ENCODE peak calls at places on chromosomes 13 and 19, in eight cellular contexts. One of them, this sample, is unnamed.
A peak's percentile ranks its signal among the peaks of the same experiment; 100 is the strongest.

GRCh38 chr19:18292460-18292809 is 11.0 kb upstream of the JUND start:
- DNase-seq in uterus: no peak
- DNase-seq in psoas muscle: no peak
- DNase-seq in mammary epithelial cell: peak; percentile 41
- DNase-seq in endodermal cell: peak; percentile 88
- DNase-seq in breast epithelium: no peak
- DNase-seq in fibroblast of lung: no peak
- DNase-seq in esophagus muscularis mucosa: no peak
- DNase-seq in this sample: no peak

GRCh38 chr19:41895745-41896580 is 13.0 kb downstream of the ARHGEF1 start:
- DNase-seq in uterus: no peak
- DNase-seq in psoas muscle: no peak
- DNase-seq in mammary epithelial cell: no peak
- DNase-seq in endodermal cell: no peak
- DNase-seq in breast epithelium: no peak
- DNase-seq in fibroblast of lung: no peak
- DNase-seq in esophagus muscularis mucosa: no peak
- DNase-seq in this sample: no peak

GRCh38 chr19:13031917-13032623 is 36.8 kb downstream of the NFIX start:
- DNase-seq in uterus: no peak
- DNase-seq in psoas muscle: peak; percentile 77
- DNase-seq in mammary epithelial cell: peak; percentile 74
- DNase-seq in endodermal cell: no peak
- DNase-seq in breast epithelium: no peak
- DNase-seq in fibroblast of lung: peak; percentile 72
- DNase-seq in esophagus muscularis mucosa: no peak
- DNase-seq in this sample: no peak

GRCh38 chr13:70042193-70042592 is 65.4 kb upstream of the ATXN8OS start:
- DNase-seq in uterus: no peak
- DNase-seq in psoas muscle: no peak
- DNase-seq in mammary epithelial cell: no peak
- DNase-seq in endodermal cell: no peak
- DNase-seq in breast epithelium: no peak
- DNase-seq in fibroblast of lung: no peak
- DNase-seq in esophagus muscularis mucosa: no peak
- DNase-seq in this sample: no peak

GRCh38 chr19:15448778-15449619 is 757 bp downstream of the WIZ start:
- DNase-seq in uterus: peak; percentile 47
- DNase-seq in psoas muscle: peak; percentile 69
- DNase-seq in mammary epithelial cell: no peak
- DNase-seq in endodermal cell: peak; percentile 65
- DNase-seq in breast epithelium: no peak
- DNase-seq in fibroblast of lung: no peak
- DNase-seq in esophagus muscularis mucosa: no peak
- DNase-seq in this sample: no peak

GRCh38 chr19:11578342-11579142 is 1.1 kb upstream of the ACP5 start:
- DNase-seq in uterus: peak; percentile 46
- DNase-seq in psoas muscle: no peak
- DNase-seq in mammary epithelial cell: no peak
- DNase-seq in endodermal cell: peak; percentile 75
- DNase-seq in breast epithelium: no peak
- DNase-seq in fibroblast of lung: no peak
- DNase-seq in esophagus muscularis mucosa: no peak
- DNase-seq in this sample: no peak

GRCh38 chr13:94707400-94708021 is 4.8 kb downstream of the SOX21 start:
- DNase-seq in uterus: no peak
- DNase-seq in psoas muscle: no peak
- DNase-seq in mammary epithelial cell: no peak
- DNase-seq in endodermal cell: peak; percentile 86
- DNase-seq in breast epithelium: no peak
- DNase-seq in fibroblast of lung: no peak
- DNase-seq in esophagus muscularis mucosa: no peak
- DNase-seq in this sample: no peak

GRCh38 chr13:103134271-103134670 is 68.1 kb upstream of the SLC10A2 start:
- DNase-seq in uterus: no peak
- DNase-seq in psoas muscle: no peak
- DNase-seq in mammary epithelial cell: no peak
- DNase-seq in endodermal cell: no peak
- DNase-seq in breast epithelium: no peak
- DNase-seq in fibroblast of lung: no peak
- DNase-seq in esophagus muscularis mucosa: no peak
- DNase-seq in this sample: no peak

GRCh38 chr13:41654800-41655199 is 197.4 kb downstream of the RGCC start:
- DNase-seq in uterus: no peak
- DNase-seq in psoas muscle: no peak
- DNase-seq in mammary epithelial cell: no peak
- DNase-seq in endodermal cell: no peak
- DNase-seq in breast epithelium: no peak
- DNase-seq in fibroblast of lung: no peak
- DNase-seq in esophagus muscularis mucosa: no peak
- DNase-seq in this sample: no peak

GRCh38 chr13:54949735-54950134 is 1921.1 kb downstream of the OLFM4 start:
- DNase-seq in uterus: no peak
- DNase-seq in psoas muscle: no peak
- DNase-seq in mammary epithelial cell: no peak
- DNase-seq in endodermal cell: no peak
- DNase-seq in breast epithelium: no peak
- DNase-seq in fibroblast of lung: no peak
- DNase-seq in esophagus muscularis mucosa: no peak
- DNase-seq in this sample: no peak

GRCh38 chr19:3785938-3786824 is at the start of gene MATK:
- DNase-seq in uterus: no peak
- DNase-seq in psoas muscle: no peak
- DNase-seq in mammary epithelial cell: no peak
- DNase-seq in endodermal cell: peak; percentile 69
- DNase-seq in breast epithelium: no peak
- DNase-seq in fibroblast of lung: no peak
- DNase-seq in esophagus muscularis mucosa: no peak
- DNase-seq in this sample: no peak

GRCh38 chr19:18649371-18650047 is 12.7 kb downstream of the KLHL26 start:
- DNase-seq in uterus: peak; percentile 76
- DNase-seq in psoas muscle: peak; percentile 91
- DNase-seq in mammary epithelial cell: peak; percentile 48
- DNase-seq in endodermal cell: peak; percentile 82
- DNase-seq in breast epithelium: no peak
- DNase-seq in fibroblast of lung: peak; percentile 74
- DNase-seq in esophagus muscularis mucosa: no peak
- DNase-seq in this sample: no peak

GRCh38 chr13:23069571-23069970 is 111.2 kb upstream of the SGCG start:
- DNase-seq in uterus: no peak
- DNase-seq in psoas muscle: no peak
- DNase-seq in mammary epithelial cell: no peak
- DNase-seq in endodermal cell: no peak
- DNase-seq in breast epithelium: no peak
- DNase-seq in fibroblast of lung: peak; percentile 71
- DNase-seq in esophagus muscularis mucosa: no peak
- DNase-seq in this sample: peak; percentile 71

DNA sequence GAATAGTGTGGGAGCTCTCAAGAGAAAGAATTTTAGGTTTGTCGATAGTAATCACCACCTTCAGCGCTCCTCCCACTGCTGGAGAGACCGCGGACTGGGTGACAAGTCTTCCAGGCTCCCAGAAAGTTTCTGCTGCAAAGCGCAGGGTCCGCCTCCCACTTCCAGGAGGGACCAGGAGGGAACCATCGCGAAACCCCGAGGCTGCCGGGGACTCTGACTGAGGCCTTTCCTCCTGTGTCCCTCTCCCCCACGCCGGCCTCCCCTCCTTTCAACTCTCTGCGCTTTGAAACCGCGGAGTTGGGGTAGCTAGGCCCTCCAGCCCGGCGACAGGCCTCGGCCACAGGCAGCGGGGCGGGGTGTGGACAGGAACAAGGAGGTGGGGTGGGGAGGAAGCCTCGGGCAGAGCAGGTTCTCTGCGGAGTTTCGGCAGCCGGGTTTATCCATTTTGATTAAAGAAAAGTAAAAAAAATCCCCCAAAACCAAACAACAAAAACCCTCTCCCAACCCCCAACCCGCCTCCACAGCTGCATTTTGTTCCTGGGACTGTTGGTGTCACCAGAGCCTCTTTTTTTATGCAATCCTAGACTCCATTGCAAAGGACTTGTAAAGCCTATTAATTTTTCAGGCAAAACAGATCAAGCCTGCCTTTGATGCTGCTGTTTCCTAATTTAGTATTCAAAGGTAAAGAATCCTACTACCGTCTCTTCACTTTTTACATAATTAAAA is 157.2 kb downstream of the TM9SF2 start:
- DNase-seq in uterus: peak; percentile 52
- DNase-seq in psoas muscle: peak; percentile 59
- DNase-seq in mammary epithelial cell: peak; percentile 32
- DNase-seq in endodermal cell: peak; percentile 89
- DNase-seq in breast epithelium: peak; percentile 57
- DNase-seq in fibroblast of lung: peak; percentile 54
- DNase-seq in esophagus muscularis mucosa: peak; percentile 93
- DNase-seq in this sample: peak; percentile 9
- TF ChIP-seq CTCF in uterus: peak; percentile 30
- TF ChIP-seq CTCF in psoas muscle: peak; percentile 16
- TF ChIP-seq CTCF in mammary epithelial cell: peak; percentile 20
- TF ChIP-seq CTCF in endodermal cell: peak; percentile 64
- TF ChIP-seq CTCF in breast epithelium: no peak
- TF ChIP-seq CTCF in fibroblast of lung: peak; percentile 35
- TF ChIP-seq CTCF in esophagus muscularis mucosa: peak; percentile 33
- TF ChIP-seq CTCF in this sample: peak; percentile 50

GRCh38 chr13:44300895-44301638 is 72.6 kb upstream of the SERP2 start:
- DNase-seq in uterus: peak; percentile 52
- DNase-seq in psoas muscle: peak; percentile 78
- DNase-seq in mammary epithelial cell: peak; percentile 92
- DNase-seq in endodermal cell: no peak
- DNase-seq in breast epithelium: peak; percentile 60
- DNase-seq in fibroblast of lung: peak; percentile 94
- DNase-seq in esophagus muscularis mucosa: no peak
- DNase-seq in this sample: peak; percentile 95
- H3K4me1 ChIP-seq in uterus: peaks cover 11% of the 10 kb centered on the region
- H3K4me1 ChIP-seq in psoas muscle: peaks cover 69% of the 10 kb centered on the region
- H3K4me1 ChIP-seq in mammary epithelial cell: peaks cover 38% of the 10 kb centered on the region
- H3K4me1 ChIP-seq in endodermal cell: no peaks in the 10 kb centered on the region
- H3K4me1 ChIP-seq in breast epithelium: peaks cover 16% of the 10 kb centered on the region
- H3K4me1 ChIP-seq in fibroblast of lung: peaks cover 26% of the 10 kb centered on the region
- H3K4me1 ChIP-seq in esophagus muscularis mucosa: peaks cover 59% of the 10 kb centered on the region
- H3K4me1 ChIP-seq in this sample: peaks cover 41% of the 10 kb centered on the region

GRCh38 chr13:105142556-105142955 is 1392.9 kb downstream of the EFNB2 start:
- DNase-seq in uterus: no peak
- DNase-seq in psoas muscle: no peak
- DNase-seq in mammary epithelial cell: no peak
- DNase-seq in endodermal cell: no peak
- DNase-seq in breast epithelium: no peak
- DNase-seq in fibroblast of lung: no peak
- DNase-seq in esophagus muscularis mucosa: no peak
- DNase-seq in this sample: no peak

GRCh38 chr13:105139048-105139379 is 1396.4 kb downstream of the EFNB2 start:
- DNase-seq in uterus: no peak
- DNase-seq in psoas muscle: no peak
- DNase-seq in mammary epithelial cell: no peak
- DNase-seq in endodermal cell: no peak
- DNase-seq in breast epithelium: no peak
- DNase-seq in fibroblast of lung: no peak
- DNase-seq in esophagus muscularis mucosa: no peak
- DNase-seq in this sample: no peak

GRCh38 chr13:105135852-105136251 is 1399.6 kb downstream of the EFNB2 start:
- DNase-seq in uterus: no peak
- DNase-seq in psoas muscle: no peak
- DNase-seq in mammary epithelial cell: no peak
- DNase-seq in endodermal cell: no peak
- DNase-seq in breast epithelium: no peak
- DNase-seq in fibroblast of lung: peak; percentile 55
- DNase-seq in esophagus muscularis mucosa: no peak
- DNase-seq in this sample: no peak

GRCh38 chr13:105144020-105144419 is 1391.4 kb downstream of the EFNB2 start:
- DNase-seq in uterus: no peak
- DNase-seq in psoas muscle: no peak
- DNase-seq in mammary epithelial cell: no peak
- DNase-seq in endodermal cell: peak; percentile 48
- DNase-seq in breast epithelium: no peak
- DNase-seq in fibroblast of lung: no peak
- DNase-seq in esophagus muscularis mucosa: no peak
- DNase-seq in this sample: no peak

GRCh38 chr13:105139380-105140285 is 1395.8 kb downstream of the EFNB2 start:
- DNase-seq in uterus: no peak
- DNase-seq in psoas muscle: peak; percentile 37
- DNase-seq in mammary epithelial cell: no peak
- DNase-seq in endodermal cell: peak; percentile 59
- DNase-seq in breast epithelium: no peak
- DNase-seq in fibroblast of lung: peak; percentile 6
- DNase-seq in esophagus muscularis mucosa: no peak
- DNase-seq in this sample: no peak
- TF ChIP-seq CTCF in uterus: no peak
- TF ChIP-seq CTCF in psoas muscle: no peak
- TF ChIP-seq CTCF in mammary epithelial cell: no peak
- TF ChIP-seq CTCF in endodermal cell: peak; percentile 35
- TF ChIP-seq CTCF in breast epithelium: no peak
- TF ChIP-seq CTCF in fibroblast of lung: peak; percentile 71
- TF ChIP-seq CTCF in esophagus muscularis mucosa: no peak
- TF ChIP-seq CTCF in this sample: no peak

GRCh38 chr19:10292789-10293636 is 3.3 kb downstream of the ICAM5 start:
- DNase-seq in uterus: no peak
- DNase-seq in psoas muscle: peak; percentile 53
- DNase-seq in mammary epithelial cell: no peak
- DNase-seq in endodermal cell: no peak
- DNase-seq in breast epithelium: no peak
- DNase-seq in fibroblast of lung: no peak
- DNase-seq in esophagus muscularis mucosa: no peak
- DNase-seq in this sample: no peak
- H3K4me1 ChIP-seq in uterus: peaks cover 36% of the 10 kb centered on the region
- H3K4me1 ChIP-seq in psoas muscle: peaks cover 43% of the 10 kb centered on the region
- H3K4me1 ChIP-seq in mammary epithelial cell: peaks cover 31% of the 10 kb centered on the region
- H3K4me1 ChIP-seq in endodermal cell: peaks cover 3% of the 10 kb centered on the region
- H3K4me1 ChIP-seq in breast epithelium: peaks cover 33% of the 10 kb centered on the region
- H3K4me1 ChIP-seq in fibroblast of lung: peaks cover 13% of the 10 kb centered on the region
- H3K4me1 ChIP-seq in esophagus muscularis mucosa: peaks cover 82% of the 10 kb centered on the region
- H3K4me1 ChIP-seq in this sample: peaks cover 7% of the 10 kb centered on the region

GRCh38 chr19:39809368-39809767 is 24.6 kb downstream of the DYRK1B start:
- DNase-seq in uterus: no peak
- DNase-seq in psoas muscle: no peak
- DNase-seq in mammary epithelial cell: no peak
- DNase-seq in endodermal cell: no peak
- DNase-seq in breast epithelium: no peak
- DNase-seq in fibroblast of lung: no peak
- DNase-seq in esophagus muscularis mucosa: peak; percentile 60
- DNase-seq in this sample: no peak
- TF ChIP-seq CTCF in uterus: no peak
- TF ChIP-seq CTCF in psoas muscle: no peak
- TF ChIP-seq CTCF in mammary epithelial cell: no peak
- TF ChIP-seq CTCF in endodermal cell: no peak
- TF ChIP-seq CTCF in breast epithelium: no peak
- TF ChIP-seq CTCF in fibroblast of lung: no peak
- TF ChIP-seq CTCF in esophagus muscularis mucosa: no peak
- TF ChIP-seq CTCF in this sample: no peak

GRCh38 chr19:23461120-23461519 is 65.8 kb upstream of the ZNF91 start:
- DNase-seq in uterus: no peak
- DNase-seq in psoas muscle: no peak
- DNase-seq in mammary epithelial cell: no peak
- DNase-seq in endodermal cell: no peak
- DNase-seq in breast epithelium: no peak
- DNase-seq in fibroblast of lung: no peak
- DNase-seq in esophagus muscularis mucosa: no peak
- DNase-seq in this sample: no peak

DNA sequence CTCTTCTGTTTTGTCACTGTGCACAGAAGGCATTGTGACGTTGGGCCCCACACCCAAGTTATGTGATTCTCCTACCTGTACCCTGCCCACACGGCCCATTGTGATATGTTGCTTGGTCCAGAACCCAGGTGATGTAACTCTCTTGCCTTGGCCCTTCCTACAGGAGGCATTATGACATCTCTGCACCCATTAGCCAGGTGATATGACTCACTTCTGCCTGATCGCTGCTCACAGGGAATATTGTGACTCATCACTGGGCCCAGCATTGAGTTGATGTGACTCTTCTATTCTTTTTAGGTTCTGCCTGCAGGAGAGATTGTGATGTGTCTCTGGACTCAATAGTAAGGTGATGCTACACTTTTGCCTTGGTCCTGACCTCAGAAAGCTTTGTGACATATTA is 65.4 kb upstream of the ZNF91 start:
- DNase-seq in uterus: no peak
- DNase-seq in psoas muscle: no peak
- DNase-seq in mammary epithelial cell: peak; percentile 90
- DNase-seq in endodermal cell: no peak
- DNase-seq in breast epithelium: no peak
- DNase-seq in fibroblast of lung: no peak
- DNase-seq in esophagus muscularis mucosa: no peak
- DNase-seq in this sample: peak; percentile 16
- H3K4me1 ChIP-seq in uterus: no peaks in the 10 kb centered on the region
- H3K4me1 ChIP-seq in psoas muscle: no peaks in the 10 kb centered on the region
- H3K4me1 ChIP-seq in mammary epithelial cell: peaks cover 4% of the 10 kb centered on the region
- H3K4me1 ChIP-seq in endodermal cell: no peaks in the 10 kb centered on the region
- H3K4me1 ChIP-seq in breast epithelium: no peaks in the 10 kb centered on the region
- H3K4me1 ChIP-seq in fibroblast of lung: no peaks in the 10 kb centered on the region
- H3K4me1 ChIP-seq in esophagus muscularis mucosa: no peaks in the 10 kb centered on the region
- H3K4me1 ChIP-seq in this sample: no peaks in the 10 kb centered on the region

This sample was measured in foreskin keratinocyte.